ENCODE peak calls at places on chromosome 12, in six cellular contexts. F, R, N, J, H and K are unnamed samples.

GRCh38 chr12:66013224-66013623 is 117.3 kb downstream of the LLPH start:
- DNase-seq in H (no peak), R (no peak), F (no peak), J (no peak), N (no peak), K (no peak)

GRCh38 chr12:1688086-1688710 is 2.7 kb upstream of the ADIPOR2 start:
- DNase-seq in F (no peak), J (no peak), N (no peak), R (peak; percentile 47), H (no peak), K (no peak)

GRCh38 chr12:50533203-50533584 is 28.4 kb downstream of the DIP2B start:
- DNase-seq in J (no peak), R (no peak), H (no peak), N (no peak), F (no peak), K (no peak)

GRCh38 chr12:4894019-4894418 is 15.7 kb upstream of the KCNA1 start:
- DNase-seq in R (no peak), F (no peak), J (no peak), N (no peak), H (no peak), K (no peak)

GRCh38 chr12:66103011-66103913 is 27.3 kb downstream of the LLPH start:
- DNase-seq in H (peak; percentile 74), J (no peak), R (peak; percentile 33), N (no peak), F (no peak), K (no peak)

GRCh38 chr12:88166179-88166578 is 24.1 kb downstream of the TMTC3 start:
- DNase-seq in H (no peak), F (no peak), R (no peak), N (no peak), J (no peak), K (no peak)

GRCh38 chr12:123149828-123150272 is 1.0 kb downstream of the PITPNM2 start:
- DNase-seq in R (no peak), N (no peak), F (no peak), J (no peak), H (no peak), K (no peak)

GRCh38 chr12:60172266-60172665 is 576.4 kb downstream of the SLC16A7 start:
- DNase-seq in H (no peak), N (peak; percentile 54), F (no peak), J (no peak), R (peak; percentile 55), K (no peak)

GRCh38 chr12:116661341-116661740 is 76.5 kb downstream of the SPRING1 start:
- DNase-seq in R (no peak), F (no peak), N (no peak), J (no peak), H (no peak), K (no peak)

GRCh38 chr12:29783773-29784666 is at the start of gene TMTC1:
- DNase-seq in N (peak; percentile 69), J (peak; percentile 48), H (peak; percentile 87), R (peak; percentile 87), F (peak; percentile 69), K (peak; percentile 69)

GRCh38 chr12:3489057-3489456 is 1.9 kb upstream of the PRMT8 start:
- DNase-seq in N (no peak), R (peak; percentile 39), F (no peak), H (no peak), J (no peak), K (peak; percentile 1)

GRCh38 chr12:98422359-98422758 is 93.0 kb upstream of the TMPO start:
- DNase-seq in J (no peak), N (no peak), H (no peak), R (no peak), F (no peak), K (no peak)

GRCh38 chr12:7122876-7123769 is 5.6 kb downstream of the RBP5 start:
- DNase-seq in R (no peak), N (peak; percentile 4), H (no peak), J (no peak), F (no peak), K (no peak)

DNA sequence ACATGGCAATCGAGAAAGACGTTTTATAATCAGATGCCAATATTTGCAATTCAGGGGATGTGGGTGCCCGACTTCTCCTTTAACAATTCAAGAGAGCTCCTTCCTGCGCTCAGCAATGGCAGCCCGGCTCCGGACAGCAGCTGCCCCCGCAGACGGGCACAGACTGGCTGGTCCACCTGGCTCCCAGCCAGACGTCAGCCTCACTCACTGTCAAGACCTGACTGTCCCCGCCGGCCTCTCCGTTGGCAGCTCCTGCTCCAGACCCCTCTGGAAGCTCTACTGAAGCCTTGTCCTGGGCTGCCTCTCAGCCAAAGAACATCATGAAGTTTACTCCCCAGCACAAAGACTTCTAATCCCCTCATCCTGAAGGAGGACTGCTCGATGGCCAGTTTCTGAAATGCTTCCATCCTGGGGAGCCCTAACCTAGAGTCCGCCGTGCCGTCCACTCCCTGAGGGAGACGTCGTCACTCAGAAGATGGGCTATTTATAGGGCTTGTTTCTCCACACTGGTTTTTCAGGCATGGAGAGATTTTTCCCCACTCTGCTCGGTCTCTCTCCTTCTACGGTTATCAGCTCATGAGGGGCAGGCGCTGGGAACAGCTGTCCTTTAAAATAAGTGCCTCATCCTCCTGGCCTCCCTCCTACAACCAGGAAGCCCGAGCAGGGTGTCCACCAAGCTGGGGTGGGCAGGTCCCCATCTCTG is 126.2 kb downstream of the RFLNA start:
- DNase-seq in F (no peak), R (no peak), H (no peak), N (no peak), J (no peak), K (no peak)
- H3K4me3 ChIP-seq in F (no peak overlapping the region), R (no peak overlapping the region), H (no peak overlapping the region), N (no peak overlapping the region), J (no peak overlapping the region), K (no peak overlapping the region)

GRCh38 chr12:89451876-89452275 is 72.7 kb downstream of the GALNT4 start:
- DNase-seq in J (no peak), N (peak; percentile 74), H (peak; percentile 50), R (peak; percentile 92), F (no peak), K (peak; percentile 69)

GRCh38 chr12:89448526-89448925 is 76.1 kb downstream of the GALNT4 start:
- DNase-seq in F (no peak), J (no peak), R (no peak), N (no peak), H (no peak), K (no peak)

GRCh38 chr12:89448951-89449371 is 75.6 kb downstream of the GALNT4 start:
- DNase-seq in H (no peak), R (peak; percentile 37), N (no peak), F (no peak), J (no peak), K (no peak)

GRCh38 chr12:89453121-89453520 is 71.5 kb downstream of the GALNT4 start:
- DNase-seq in J (no peak), F (no peak), R (no peak), H (no peak), N (no peak), K (peak; percentile 12)

DNA sequence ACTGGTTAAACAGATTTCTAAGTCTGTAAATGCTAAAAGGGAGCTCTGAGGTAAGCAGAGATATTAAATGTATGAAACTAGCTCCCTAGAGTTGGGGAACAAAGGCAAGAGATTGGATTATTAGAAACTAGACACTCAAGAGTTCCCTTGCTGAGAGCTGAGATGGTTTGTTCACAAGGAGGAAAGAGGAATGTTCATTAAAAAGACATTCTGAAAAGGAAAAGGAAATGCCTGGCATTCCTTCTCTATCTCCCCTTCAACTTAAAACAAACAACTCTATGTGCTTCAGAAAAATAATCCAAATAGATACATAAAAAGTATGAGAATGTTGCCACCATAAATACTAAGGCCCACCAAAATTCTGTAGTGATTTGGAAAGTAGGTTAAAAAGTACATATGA is 73.7 kb downstream of the GALNT4 start:
- DNase-seq in N (peak; percentile 78), R (peak; percentile 51), H (no peak), J (no peak), F (no peak), K (peak; percentile 87)
- H3K27ac ChIP-seq in N (peak overlapping the region; percentile 65), R (peak overlapping the region; percentile 96), H (no peak overlapping the region), J (no peak overlapping the region), F (no peak overlapping the region), K (peak overlapping the region; percentile 69)

DNA sequence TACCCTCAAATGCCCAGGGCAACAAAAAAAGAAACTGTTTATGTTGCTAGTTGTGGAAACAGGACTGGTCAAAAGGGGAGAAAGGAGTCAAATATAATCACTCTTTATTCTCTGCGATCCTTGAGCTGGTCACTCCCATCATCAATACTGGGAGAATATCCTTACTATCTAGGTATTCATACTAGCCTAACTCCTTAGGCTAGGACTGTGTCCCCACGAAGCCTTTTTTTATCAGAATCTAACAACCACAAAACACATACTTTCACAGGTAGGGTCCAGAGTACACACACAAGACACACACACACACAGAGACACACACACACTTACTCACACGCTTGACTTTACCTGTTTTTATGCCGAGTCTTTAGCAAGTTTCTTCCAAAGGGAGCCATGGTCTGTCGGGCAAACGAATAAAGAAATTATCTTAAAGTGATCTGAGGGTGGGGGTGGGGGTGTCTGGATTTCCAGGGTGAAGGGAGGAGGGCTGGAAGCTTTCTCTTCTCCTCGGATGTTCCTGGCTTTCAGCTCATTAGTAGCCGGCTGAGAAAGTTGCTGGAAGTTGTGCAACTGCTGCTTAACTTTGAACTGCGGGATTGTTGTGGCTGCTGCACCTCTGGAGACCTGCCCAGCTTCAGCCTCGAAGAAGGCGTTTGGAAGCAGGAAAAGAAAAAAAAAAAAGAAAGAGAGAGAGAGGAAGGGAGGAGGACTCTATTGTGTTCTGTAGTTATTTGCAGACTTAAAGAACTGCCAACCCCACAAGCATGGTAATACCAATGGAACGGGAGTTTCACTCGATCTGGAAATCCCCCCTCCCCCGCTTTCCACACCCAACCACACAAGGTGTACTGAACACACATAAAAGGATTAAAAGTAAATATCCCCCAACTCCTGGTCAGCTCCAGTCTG is at the start of gene RASSF9:
- DNase-seq in F (no peak), J (peak; percentile 40), H (no peak), N (peak; percentile 84), R (peak; percentile 90), K (peak; percentile 81)
- H3K9ac ChIP-seq in F (no peak within 1 kb of the TSS), J (no peak within 1 kb of the TSS), H (no peak within 1 kb of the TSS), N (peak within 1 kb of the TSS; percentile 92), R (peak within 1 kb of the TSS; percentile 78), K (no peak within 1 kb of the TSS)

GRCh38 chr12:53217049-53217929 is 10.2 kb upstream of the ITGB7 start:
- DNase-seq in N (no peak), F (no peak), H (peak; percentile 87), R (peak; percentile 86), J (peak; percentile 88), K (peak; percentile 21)

GRCh38 chr12:53217930-53218307 is 10.9 kb upstream of the ITGB7 start:
- DNase-seq in J (peak; percentile 60), R (peak; percentile 72), F (no peak), H (no peak), N (no peak), K (no peak)

GRCh38 chr12:53219956-53220856 is 11.8 kb downstream of the RARG start:
- DNase-seq in F (peak; percentile 76), J (peak; percentile 80), N (peak; percentile 79), R (peak; percentile 97), H (peak; percentile 77), K (peak; percentile 82)

GRCh38 chr12:53219116-53219955 is 12.3 kb upstream of the ITGB7 start:
- DNase-seq in H (no peak), N (peak; percentile 58), R (peak; percentile 84), F (peak; percentile 7), J (peak; percentile 55), K (peak; percentile 52)

DNA sequence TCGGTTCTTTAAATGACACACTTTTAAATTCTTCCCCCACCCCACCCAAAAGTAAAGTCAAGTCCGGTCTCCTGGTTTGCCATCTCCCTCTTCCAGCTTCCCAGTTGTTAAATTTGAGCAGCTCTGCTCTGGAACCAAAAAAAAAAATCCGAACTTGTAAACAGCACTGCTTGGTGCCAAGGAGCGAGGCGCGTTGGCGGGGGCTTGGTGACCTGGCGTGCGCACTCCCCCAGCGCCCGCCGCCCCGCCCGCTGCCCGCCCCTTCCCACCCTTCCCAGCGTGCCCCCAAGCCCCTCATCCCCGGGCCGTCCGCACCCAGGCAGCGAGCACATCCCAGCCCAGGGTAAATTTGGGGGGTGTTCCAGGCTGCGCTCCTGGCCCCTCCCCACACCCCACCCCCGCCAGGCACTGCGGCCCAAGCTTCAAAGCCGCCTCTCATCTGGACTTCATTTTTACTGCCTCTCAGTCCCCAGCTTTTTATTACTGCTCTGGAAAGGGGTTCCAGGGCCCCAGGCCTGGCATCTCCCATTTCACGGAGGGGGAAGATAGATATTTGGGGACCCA is 11.6 kb upstream of the ITGB7 start:
- DNase-seq in J (peak; percentile 51), F (no peak), N (no peak), H (no peak), R (peak; percentile 69), K (peak; percentile 25)
- H3K4me3 ChIP-seq in J (peak overlapping the region; percentile 63), F (peak overlapping the region; percentile 80), N (peak overlapping the region; percentile 19), H (peak overlapping the region; percentile 88), R (peak overlapping the region; percentile 87), K (peak overlapping the region; percentile 91)